ENCODE peak calls at places on chromosomes 6 and 20, in eight cellular contexts. M is heart left ventricle; W is activated B cell treated with CpG ODN at 0.5 μM for 24 hours; S is choroid plexus epithelial cell; C is nephron progenitor cell; A is neural crest cell; P is breast epithelium; T is CD8-positive, alpha-beta T cell. B is an unnamed sample.

GRCh38 chr20:56207656-56208055 is 40.9 kb upstream of the MC3R start:
- DNase-seq in P (no peak), T (no peak), W (no peak), C (no peak), S (no peak), M (no peak), A (no peak), B (no peak)

GRCh38 chr20:59120491-59120890 is 43.1 kb upstream of the ZNF831 start:
- DNase-seq in C (no peak), A (no peak), T (peak; percentile 46), S (no peak), W (no peak), M (no peak), P (no peak), B (no peak)

GRCh38 chr6:136544326-136544725 is 5.9 kb downstream of the MAP7 start:
- DNase-seq in T (no peak), S (no peak), M (no peak), W (no peak), C (no peak), A (no peak), P (no peak), B (no peak)

GRCh38 chr6:125310994-125311649 is 9.4 kb upstream of the HDDC2 start:
- DNase-seq in S (peak; percentile 85), M (peak; percentile 26), W (no peak), T (no peak), A (peak; percentile 16), C (peak; percentile 26), P (no peak), B (no peak)

GRCh38 chr6:6003334-6004146 is 3.2 kb downstream of the NRN1 start:
- DNase-seq in W (no peak), S (no peak), T (no peak), M (no peak), P (no peak), A (peak; percentile 31), C (peak; percentile 62), B (peak; percentile 59)

GRCh38 chr6:62344850-62345249 is 58.8 kb upstream of the KHDRBS2 start:
- DNase-seq in P (no peak), C (no peak), T (no peak), W (no peak), M (no peak), S (no peak), A (no peak), B (no peak)

GRCh38 chr20:38723982-38724602 is at the start of gene SLC32A1:
- DNase-seq in C (peak; percentile 68), P (no peak), A (no peak), S (no peak), T (no peak), M (no peak), W (peak; percentile 22), B (no peak)

GRCh38 chr6:76771076-76771634 is 692.1 kb downstream of the HTR1B start:
- DNase-seq in C (no peak), S (no peak), T (no peak), W (no peak), M (no peak), A (no peak), P (peak; percentile 68), B (no peak)

GRCh38 chr6:12275084-12275483 is 15.1 kb upstream of the EDN1 start:
- DNase-seq in P (no peak), T (no peak), M (no peak), A (no peak), C (no peak), W (no peak), S (peak; percentile 34), B (peak; percentile 55)

GRCh38 chr6:128464790-128465189 is 55.6 kb downstream of the PTPRK start:
- DNase-seq in M (no peak), S (peak; percentile 48), T (no peak), C (no peak), W (no peak), P (no peak), A (no peak), B (no peak)

GRCh38 chr6:158376650-158377081 is 64.4 kb downstream of the TULP4 start:
- DNase-seq in S (no peak), C (no peak), W (no peak), M (no peak), P (no peak), A (no peak), T (no peak), B (no peak)

GRCh38 chr20:49893242-49894072 is 21.9 kb downstream of the SPATA2 start:
- DNase-seq in M (no peak), P (peak; percentile 41), W (no peak), C (no peak), S (no peak), A (no peak), T (no peak), B (peak; percentile 48)

GRCh38 chr20:8673116-8673515 is 395.8 kb upstream of the PLCB4 start:
- DNase-seq in M (no peak), W (no peak), C (no peak), P (no peak), A (no peak), T (no peak), S (no peak), B (no peak)

GRCh38 chr20:60535211-60535610 is 577.0 kb downstream of the CDH26 start:
- DNase-seq in S (no peak), T (no peak), C (no peak), M (no peak), P (no peak), A (no peak), W (no peak), B (no peak)

DNA sequence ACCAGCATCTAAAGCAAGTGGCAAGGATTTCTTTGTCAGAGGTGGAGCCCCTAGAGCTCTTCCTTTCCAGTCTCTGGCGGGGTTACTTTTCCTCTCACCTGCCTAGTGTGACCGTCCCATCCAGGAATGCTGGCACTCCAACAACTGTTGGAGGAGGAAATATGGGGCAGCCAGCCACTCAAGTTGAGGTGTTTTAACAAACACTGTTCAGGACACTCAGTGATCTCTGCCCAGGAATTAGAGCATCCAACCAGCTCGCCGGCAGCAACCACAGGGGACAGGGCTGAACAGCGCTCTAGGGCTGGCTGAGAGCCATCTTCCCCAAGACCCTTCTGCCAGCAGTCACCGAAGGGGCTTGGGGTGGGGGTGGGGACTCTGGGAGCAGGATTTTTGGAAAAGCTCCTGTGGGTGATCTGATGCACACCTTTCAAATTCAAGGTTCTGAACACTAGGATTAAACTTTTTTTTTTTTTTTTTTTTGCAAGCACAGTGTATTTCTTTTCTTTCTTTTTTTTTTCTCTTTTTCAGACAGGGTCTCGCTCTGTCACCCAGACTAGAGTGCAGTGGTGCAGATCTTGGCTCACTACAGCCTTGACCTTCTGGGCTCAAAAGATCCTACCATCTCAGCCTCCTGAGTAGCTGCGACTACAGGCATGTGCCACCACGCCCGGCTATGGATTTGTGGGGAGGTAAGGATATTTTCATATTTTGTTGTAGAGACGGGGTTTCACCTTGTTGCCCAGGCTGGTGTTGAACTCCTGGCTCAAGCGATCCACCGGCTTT is 28.4 kb upstream of the KCNK16 start:
- DNase-seq in A (no peak), T (no peak), C (no peak), P (no peak), W (no peak), M (no peak), S (no peak), B (no peak)
- TF ChIP-seq CTCF in A (no peak), T (no peak), C (no peak), P (no peak), W (no peak), M (no peak), S (no peak), B (no peak)

DNA sequence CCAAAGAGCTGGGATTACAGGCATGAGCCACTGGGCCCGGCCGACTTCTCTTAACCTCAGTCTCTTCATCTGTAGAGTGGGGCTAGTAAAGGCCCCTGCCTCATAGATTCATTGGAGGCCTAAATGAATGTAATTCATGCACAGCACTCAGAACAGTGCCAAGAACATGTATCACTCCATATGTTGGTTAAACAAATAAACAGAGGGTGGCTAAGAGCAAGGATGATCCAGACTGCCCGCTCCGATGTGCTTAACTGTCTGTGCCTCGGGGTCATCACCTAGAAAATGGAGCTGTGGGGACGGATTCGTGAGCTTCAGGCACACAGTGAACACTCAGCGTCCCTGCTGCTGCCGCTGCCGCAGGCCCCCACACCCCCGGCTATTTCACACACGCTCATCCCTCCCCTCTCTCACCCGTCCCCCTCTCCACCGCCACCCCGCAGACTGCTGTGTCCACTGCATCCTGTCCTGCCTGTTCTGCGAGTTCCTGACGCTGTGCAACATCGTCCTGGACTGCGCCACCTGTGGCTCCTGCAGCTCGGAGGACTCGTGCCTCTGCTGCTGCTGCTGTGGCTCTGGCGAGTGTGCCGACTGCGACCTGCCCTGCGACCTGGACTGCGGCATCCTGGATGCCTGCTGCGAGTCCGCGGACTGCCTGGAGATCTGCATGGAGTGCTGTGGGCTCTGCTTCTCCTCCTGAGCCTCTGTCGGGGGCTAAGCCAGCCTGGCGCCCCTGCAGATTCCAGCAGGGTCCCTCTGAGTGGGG is 14.8 kb downstream of the MDFI start:
- DNase-seq in M (no peak), A (no peak), T (no peak), W (no peak), C (no peak), P (peak; percentile 88), S (peak; percentile 50), B (no peak)
- TF ChIP-seq CTCF in M (no peak), A (no peak), T (no peak), W (no peak), C (no peak), P (no peak), S (no peak), B (no peak)

GRCh38 chr6:109690740-109691687 is at the start of the genes AK9 and FIG4:
- DNase-seq in A (peak; percentile 77), W (peak; percentile 88), M (peak; percentile 95), T (peak; percentile 90), S (peak; percentile 94), C (peak; percentile 93), P (peak; percentile 92), B (peak; percentile 88)
- TF ChIP-seq CTCF in A (peak; percentile 33), W (no peak), M (peak; percentile 12), T (no peak), S (peak; percentile 53), C (no peak), P (no peak), B (no peak)

GRCh38 chr6:55445648-55446204 is 118.5 kb downstream of the GFRAL start:
- DNase-seq in S (peak; percentile 69), C (peak; percentile 10), P (no peak), M (no peak), W (no peak), A (no peak), T (no peak), B (no peak)

GRCh38 chr6:55443238-55444134 is 116.2 kb downstream of the GFRAL start:
- DNase-seq in P (no peak), M (no peak), W (no peak), C (no peak), T (no peak), S (peak; percentile 5), A (no peak), B (no peak)

GRCh38 chr6:55448446-55448845 is 121.2 kb downstream of the GFRAL start:
- DNase-seq in T (no peak), W (no peak), P (no peak), C (no peak), S (peak; percentile 56), M (no peak), A (no peak), B (no peak)

GRCh38 chr6:55450007-55450406 is 122.7 kb downstream of the GFRAL start:
- DNase-seq in C (no peak), W (no peak), T (no peak), A (no peak), M (no peak), S (peak; percentile 52), P (no peak), B (no peak)

DNA sequence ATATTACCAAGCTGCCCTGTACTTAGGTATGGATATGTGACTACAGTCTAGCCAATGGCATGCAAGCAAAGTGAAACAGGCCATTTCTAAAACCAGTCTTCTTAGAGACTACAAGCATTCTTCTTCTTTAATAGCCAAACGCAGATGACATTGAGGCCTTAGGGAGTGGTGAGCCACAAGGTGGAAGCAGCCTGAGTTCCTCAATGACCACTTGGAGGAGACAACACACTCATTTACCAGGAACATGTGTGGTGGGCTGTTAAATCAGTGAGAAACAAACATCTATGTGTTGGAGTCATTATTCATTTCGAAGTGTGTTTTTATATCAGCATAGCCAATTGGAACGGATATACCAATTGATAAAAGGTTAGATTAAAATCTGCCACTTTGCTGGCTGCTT is 122.0 kb downstream of the GFRAL start:
- DNase-seq in A (no peak), C (no peak), S (peak; percentile 57), T (no peak), M (no peak), P (no peak), W (no peak), B (no peak)
- TF ChIP-seq CTCF in A (no peak), C (no peak), S (peak; percentile 60), T (no peak), M (no peak), P (no peak), W (no peak), B (no peak)

B was measured in CD14-positive monocyte.